ENCODE peak calls at places on chromosomes 16 and 17, in ten cellular contexts. T, A, N, L, R, J, W, D, O and Q are unnamed samples.

GRCh38 chr17:57900991-57901743 is 51.3 kb upstream of the MRPS23 start:
- DNase-seq in A (no peak), L (no peak), O (no peak), D (no peak), J (no peak), R (no peak), W (peak; percentile 75), T (no peak), N (no peak), Q (no peak)

GRCh38 chr17:50267074-50267841 is 7.0 kb upstream of the TMEM92 start:
- DNase-seq in N (no peak), T (peak; percentile 85), O (no peak), L (no peak), D (peak; percentile 68), J (no peak), A (peak; percentile 47), R (peak; percentile 60), W (no peak), Q (peak; percentile 37)

GRCh38 chr17:50686494-50687199 is 21.1 kb downstream of the ANKRD40 start:
- DNase-seq in T (peak; percentile 93), N (no peak), D (no peak), O (peak; percentile 83), W (peak; percentile 79), A (peak; percentile 61), R (peak; percentile 81), J (no peak), L (peak; percentile 93), Q (peak; percentile 86)

GRCh38 chr17:80512233-80512632 is 32.4 kb upstream of the RPTOR start:
- DNase-seq in W (no peak), R (no peak), J (no peak), L (peak; percentile 78), D (peak; percentile 53), T (peak; percentile 57), O (no peak), N (no peak), A (peak; percentile 79), Q (peak; percentile 68)

GRCh38 chr16:50440531-50440930 is 71.7 kb upstream of the BRD7 start:
- DNase-seq in R (no peak), T (no peak), J (no peak), O (no peak), A (no peak), D (no peak), N (no peak), W (no peak), L (no peak), Q (no peak)

GRCh38 chr16:75116081-75116910 is at the start of gene LDHD:
- DNase-seq in N (no peak), J (no peak), O (peak; percentile 75), L (peak; percentile 62), D (peak; percentile 66), R (peak; percentile 61), A (no peak), T (peak; percentile 62), W (peak; percentile 94), Q (peak; percentile 56)

GRCh38 chr17:74603032-74603635 is 11.1 kb upstream of the CD300LD start:
- DNase-seq in W (no peak), L (no peak), O (no peak), J (no peak), N (no peak), A (no peak), T (no peak), R (no peak), D (no peak), Q (no peak)

GRCh38 chr17:69361156-69361555 is 34.2 kb upstream of the ABCA5 start:
- DNase-seq in J (no peak), A (no peak), O (no peak), N (no peak), R (no peak), D (no peak), W (no peak), T (no peak), L (no peak), Q (no peak)

GRCh38 chr16:65509172-65509571 is 387.3 kb upstream of the CDH11 start:
- DNase-seq in D (no peak), W (no peak), A (no peak), N (no peak), T (peak; percentile 23), L (no peak), J (no peak), O (no peak), R (no peak), Q (no peak)

GRCh38 chr16:67459858-67460144 is 21.2 kb downstream of the ATP6V0D1 start:
- DNase-seq in O (no peak), T (no peak), N (no peak), R (no peak), A (no peak), J (no peak), W (no peak), D (no peak), L (no peak), Q (no peak)

GRCh38 chr16:84513111-84514065 is 8.9 kb upstream of the MEAK7 start:
- DNase-seq in O (no peak), R (no peak), D (peak; percentile 90), A (peak; percentile 80), N (no peak), W (no peak), J (no peak), L (peak; percentile 96), T (peak; percentile 78), Q (peak; percentile 63)

GRCh38 chr16:30652718-30653117 is 2.0 kb downstream of the PRR14 start:
- DNase-seq in N (no peak), O (no peak), T (no peak), D (no peak), A (no peak), J (no peak), L (no peak), R (no peak), W (no peak), Q (no peak)

GRCh38 chr16:30651124-30652004 is 604 bp downstream of the PRR14 start:
- DNase-seq in J (peak; percentile 85), N (peak; percentile 42), R (peak; percentile 80), A (peak; percentile 46), L (peak; percentile 41), D (peak; percentile 60), T (peak; percentile 69), W (peak; percentile 76), O (peak; percentile 70), Q (peak; percentile 59)

GRCh38 chr16:30649725-30650368 is 913 bp upstream of the PRR14 start:
- DNase-seq in J (no peak), W (no peak), L (no peak), A (no peak), T (no peak), N (no peak), D (no peak), R (no peak), O (no peak), Q (peak; percentile 5)

GRCh38 chr16:30652005-30652296 is 1.2 kb downstream of the PRR14 start:
- DNase-seq in N (no peak), W (no peak), A (no peak), L (no peak), O (no peak), R (no peak), T (no peak), J (no peak), D (no peak), Q (no peak)

GRCh38 chr16:30650369-30651123 is at the start of gene PRR14:
- DNase-seq in D (peak; percentile 100), O (peak; percentile 99), A (peak; percentile 99), L (peak; percentile 99), W (peak; percentile 100), N (peak; percentile 96), J (peak; percentile 100), R (peak; percentile 100), T (peak; percentile 99), Q (peak; percentile 100)
- TF ChIP-seq CTCF in D (no peak), O (peak; percentile 42), A (peak; percentile 27), L (no peak), W (peak; percentile 10), N (peak; percentile 23), J (peak; percentile 46), R (peak; percentile 22), T (no peak), Q (peak; percentile 2)

DNA sequence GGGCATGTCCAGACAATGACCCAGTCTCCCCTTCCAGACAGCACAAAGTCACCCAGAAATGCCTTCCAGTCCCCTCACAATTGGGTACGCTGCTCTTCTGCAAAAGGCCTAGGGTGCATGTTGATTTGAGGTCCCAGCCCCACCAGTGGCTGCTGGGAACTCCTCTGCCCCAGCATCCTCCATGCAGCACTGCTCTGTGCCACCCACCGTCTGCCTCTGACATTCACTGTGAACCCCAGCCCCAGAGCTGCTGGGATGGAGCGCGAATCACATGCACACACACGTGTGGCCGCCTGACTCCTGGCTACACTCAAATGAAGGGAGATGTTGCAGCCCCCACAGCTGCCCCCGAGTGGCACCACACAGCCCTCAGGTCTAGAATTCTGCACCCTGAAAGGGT is 1.2 kb upstream of the C17orf113 start:
- DNase-seq in L (no peak), O (no peak), T (no peak), D (no peak), R (no peak), N (no peak), A (no peak), J (no peak), W (no peak), Q (no peak)
- TF ChIP-seq CTCF in L (no peak), O (no peak), T (no peak), D (no peak), R (no peak), N (no peak), A (no peak), J (no peak), W (no peak), Q (no peak)

DNA sequence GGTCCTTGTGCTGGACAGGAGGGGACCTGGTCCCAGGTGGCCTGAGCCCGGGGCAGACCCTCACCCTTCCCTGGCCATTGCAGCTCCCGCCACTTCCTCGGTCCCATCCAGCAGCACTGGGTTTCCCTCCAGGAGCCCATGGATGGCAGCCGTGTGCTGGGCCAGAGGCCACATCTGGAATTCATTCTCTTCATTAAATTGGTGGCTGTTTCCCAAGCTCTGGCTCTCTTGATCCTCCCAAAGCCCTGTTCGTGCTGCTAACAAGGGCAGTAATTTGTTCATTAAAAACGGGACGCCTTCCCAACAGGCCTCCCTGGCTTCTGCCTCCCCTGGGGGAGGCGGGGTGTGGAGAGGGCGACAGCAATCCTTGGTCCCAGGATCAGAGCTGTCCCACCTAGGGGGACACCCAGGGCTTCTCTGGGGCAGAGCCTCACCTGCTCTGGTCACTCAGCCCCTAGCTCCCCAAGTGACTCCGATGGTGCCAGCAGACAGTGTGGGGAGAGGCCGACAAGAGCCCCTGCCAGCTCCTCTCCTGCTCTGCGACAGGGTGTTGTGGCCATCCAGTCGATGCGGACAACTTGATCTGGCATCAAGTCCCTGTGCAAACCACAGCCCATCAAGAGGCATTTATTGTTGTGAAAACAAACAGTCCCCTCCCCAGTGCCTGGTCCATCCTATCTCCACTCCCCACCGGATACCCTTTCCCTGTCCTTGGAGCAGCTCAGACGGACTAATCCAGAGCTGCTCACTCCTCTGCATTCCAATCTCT is 44.0 kb downstream of the SDK2 start:
- DNase-seq in T (peak; percentile 56), D (peak; percentile 11), L (no peak), W (no peak), A (no peak), J (no peak), N (no peak), O (no peak), R (peak; percentile 8), Q (peak; percentile 5)
- TF ChIP-seq CTCF in T (no peak), D (no peak), L (no peak), W (no peak), A (no peak), J (no peak), N (no peak), O (no peak), R (no peak), Q (no peak)

DNA sequence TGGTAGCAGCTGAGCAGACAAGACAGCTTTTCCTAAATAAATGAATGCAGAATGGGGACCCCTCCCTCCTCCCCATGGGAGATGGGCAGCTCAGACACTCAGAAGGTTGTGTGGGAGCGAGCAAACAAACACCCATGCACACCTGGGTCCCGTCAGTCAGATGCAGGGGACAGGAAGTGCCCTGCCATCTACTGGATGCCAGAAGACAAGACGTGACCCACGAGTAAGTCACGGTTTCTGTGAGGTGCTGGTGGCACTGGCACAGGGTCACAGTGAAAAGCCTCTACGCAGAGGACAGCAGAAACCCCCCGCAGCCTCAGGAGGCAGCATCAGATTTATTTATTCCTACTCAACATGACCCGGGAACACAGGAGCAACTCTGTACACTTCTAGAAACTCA is 8.4 kb downstream of the HBQ1 start:
- DNase-seq in T (no peak), O (no peak), N (no peak), A (no peak), D (no peak), R (no peak), L (no peak), W (no peak), J (no peak), Q (no peak)
- TF ChIP-seq CTCF in T (no peak), O (no peak), N (peak; percentile 24), A (no peak), D (peak; percentile 19), R (no peak), L (no peak), W (no peak), J (no peak), Q (peak; percentile 3)